ENCODE peak calls at places on chromosomes 13 and 19, in seven cellular contexts. One of them, this sample, is unnamed. For H3K36me3, the result is how much of the 10 kb centered on the place peaks cover.

GRCh38 chr13:78131811-78132210 is 213.2 kb upstream of the EDNRB start:
- DNase-seq in ovary: no peak
- DNase-seq in fibroblast of lung: no peak
- DNase-seq in sigmoid colon: no peak
- DNase-seq in spleen: no peak
- DNase-seq in kidney epithelial cell: no peak
- DNase-seq in pancreas: no peak
- DNase-seq in this sample: no peak

GRCh38 chr13:29339386-29340272 is 255.9 kb downstream of the SLC7A1 start:
- DNase-seq in ovary: no peak
- DNase-seq in fibroblast of lung: no peak
- DNase-seq in sigmoid colon: no peak
- DNase-seq in spleen: no peak
- DNase-seq in kidney epithelial cell: no peak
- DNase-seq in pancreas: peak
- DNase-seq in this sample: no peak

GRCh38 chr19:39411832-39412099 is 703 bp upstream of the PLEKHG2 start:
- DNase-seq in ovary: peak
- DNase-seq in fibroblast of lung: peak
- DNase-seq in sigmoid colon: peak
- DNase-seq in spleen: peak
- DNase-seq in kidney epithelial cell: no peak
- DNase-seq in pancreas: peak
- DNase-seq in this sample: peak

GRCh38 chr19:39122934-39123731 is 2.5 kb upstream of the PAK4 start:
- DNase-seq in ovary: no peak
- DNase-seq in fibroblast of lung: no peak
- DNase-seq in sigmoid colon: no peak
- DNase-seq in spleen: no peak
- DNase-seq in kidney epithelial cell: no peak
- DNase-seq in pancreas: no peak
- DNase-seq in this sample: no peak

GRCh38 chr19:15283141-15283885 is 49.0 kb downstream of the BRD4 start:
- DNase-seq in ovary: no peak
- DNase-seq in fibroblast of lung: peak
- DNase-seq in sigmoid colon: peak
- DNase-seq in spleen: peak
- DNase-seq in kidney epithelial cell: no peak
- DNase-seq in pancreas: no peak
- DNase-seq in this sample: peak

GRCh38 chr13:95880346-95880745 is 172.9 kb downstream of the UGGT2 start:
- DNase-seq in ovary: no peak
- DNase-seq in fibroblast of lung: peak
- DNase-seq in sigmoid colon: no peak
- DNase-seq in spleen: no peak
- DNase-seq in kidney epithelial cell: no peak
- DNase-seq in pancreas: no peak
- DNase-seq in this sample: no peak

GRCh38 chr13:49791214-49791752 is 1.2 kb downstream of the KPNA3 start:
- DNase-seq in ovary: no peak
- DNase-seq in fibroblast of lung: peak
- DNase-seq in sigmoid colon: no peak
- DNase-seq in spleen: no peak
- DNase-seq in kidney epithelial cell: no peak
- DNase-seq in pancreas: no peak
- DNase-seq in this sample: no peak

GRCh38 chr19:38250821-38251563 is 5.2 kb downstream of the PPP1R14A start:
- DNase-seq in ovary: peak
- DNase-seq in fibroblast of lung: no peak
- DNase-seq in sigmoid colon: peak
- DNase-seq in spleen: peak
- DNase-seq in kidney epithelial cell: no peak
- DNase-seq in pancreas: peak
- DNase-seq in this sample: no peak

GRCh38 chr13:23984541-23984940 is 87.2 kb upstream of the C1QTNF9B start:
- DNase-seq in ovary: no peak
- DNase-seq in fibroblast of lung: peak
- DNase-seq in sigmoid colon: no peak
- DNase-seq in spleen: no peak
- DNase-seq in kidney epithelial cell: no peak
- DNase-seq in pancreas: no peak
- DNase-seq in this sample: no peak

GRCh38 chr13:48188640-48189039 is 44.4 kb upstream of the ITM2B start:
- DNase-seq in ovary: no peak
- DNase-seq in fibroblast of lung: no peak
- DNase-seq in sigmoid colon: no peak
- DNase-seq in spleen: no peak
- DNase-seq in kidney epithelial cell: no peak
- DNase-seq in pancreas: no peak
- DNase-seq in this sample: no peak

GRCh38 chr13:94121686-94122085 is 357.8 kb downstream of the DCT start:
- DNase-seq in ovary: no peak
- DNase-seq in fibroblast of lung: peak
- DNase-seq in sigmoid colon: no peak
- DNase-seq in spleen: no peak
- DNase-seq in kidney epithelial cell: peak
- DNase-seq in pancreas: no peak
- DNase-seq in this sample: no peak

GRCh38 chr19:56611288-56611687 is 16.2 kb downstream of the ZNF71 start:
- DNase-seq in ovary: no peak
- DNase-seq in fibroblast of lung: no peak
- DNase-seq in sigmoid colon: no peak
- DNase-seq in spleen: no peak
- DNase-seq in kidney epithelial cell: no peak
- DNase-seq in pancreas: no peak
- DNase-seq in this sample: no peak

GRCh38 chr13:78958019-78958418 is 299.1 kb upstream of the OBI1 start:
- DNase-seq in ovary: no peak
- DNase-seq in fibroblast of lung: no peak
- DNase-seq in sigmoid colon: no peak
- DNase-seq in spleen: no peak
- DNase-seq in kidney epithelial cell: no peak
- DNase-seq in pancreas: no peak
- DNase-seq in this sample: peak

GRCh38 chr13:113791761-113792160 is 32.7 kb downstream of the TMEM255B start:
- DNase-seq in ovary: no peak
- DNase-seq in fibroblast of lung: no peak
- DNase-seq in sigmoid colon: no peak
- DNase-seq in spleen: peak
- DNase-seq in kidney epithelial cell: no peak
- DNase-seq in pancreas: peak
- DNase-seq in this sample: no peak

GRCh38 chr13:38265135-38265497 is 84.5 kb upstream of the UFM1 start:
- DNase-seq in ovary: no peak
- DNase-seq in fibroblast of lung: no peak
- DNase-seq in sigmoid colon: no peak
- DNase-seq in spleen: peak
- DNase-seq in kidney epithelial cell: no peak
- DNase-seq in pancreas: peak
- DNase-seq in this sample: no peak

GRCh38 chr19:31304877-31305312 is 44.3 kb downstream of the TSHZ3 start:
- DNase-seq in ovary: no peak
- DNase-seq in fibroblast of lung: no peak
- DNase-seq in sigmoid colon: peak
- DNase-seq in spleen: no peak
- DNase-seq in kidney epithelial cell: no peak
- DNase-seq in pancreas: no peak
- DNase-seq in this sample: no peak

GRCh38 chr19:41541990-41542584 is 33.9 kb upstream of the CEACAM21 start:
- DNase-seq in ovary: no peak
- DNase-seq in fibroblast of lung: no peak
- DNase-seq in sigmoid colon: peak
- DNase-seq in spleen: peak
- DNase-seq in kidney epithelial cell: no peak
- DNase-seq in pancreas: no peak
- DNase-seq in this sample: peak

GRCh38 chr19:13953021-13953531 is 767 bp downstream of the DCAF15 start:
- DNase-seq in ovary: no peak
- DNase-seq in fibroblast of lung: peak
- DNase-seq in sigmoid colon: peak
- DNase-seq in spleen: no peak
- DNase-seq in kidney epithelial cell: no peak
- DNase-seq in pancreas: no peak
- DNase-seq in this sample: peak

GRCh38 chr19:14053500-14053899 is 8.4 kb downstream of the PALM3 start:
- DNase-seq in ovary: no peak
- DNase-seq in fibroblast of lung: no peak
- DNase-seq in sigmoid colon: no peak
- DNase-seq in spleen: no peak
- DNase-seq in kidney epithelial cell: no peak
- DNase-seq in pancreas: no peak
- DNase-seq in this sample: no peak

GRCh38 chr13:37657134-37657533 is 58.6 kb upstream of the POSTN start:
- DNase-seq in ovary: no peak
- DNase-seq in fibroblast of lung: peak
- DNase-seq in sigmoid colon: no peak
- DNase-seq in spleen: no peak
- DNase-seq in kidney epithelial cell: peak
- DNase-seq in pancreas: no peak
- DNase-seq in this sample: peak

GRCh38 chr19:54430306-54431254 is 15.3 kb downstream of the TTYH1 start:
- DNase-seq in ovary: peak
- DNase-seq in fibroblast of lung: no peak
- DNase-seq in sigmoid colon: no peak
- DNase-seq in spleen: peak
- DNase-seq in kidney epithelial cell: no peak
- DNase-seq in pancreas: peak
- DNase-seq in this sample: no peak

GRCh38 chr19:5150331-5150901 is 181.5 kb downstream of the KDM4B start:
- DNase-seq in ovary: no peak
- DNase-seq in fibroblast of lung: no peak
- DNase-seq in sigmoid colon: no peak
- DNase-seq in spleen: peak
- DNase-seq in kidney epithelial cell: no peak
- DNase-seq in pancreas: peak
- DNase-seq in this sample: no peak

GRCh38 chr13:51687928-51688714 is 103.9 kb downstream of the WDFY2 start:
- DNase-seq in ovary: no peak
- DNase-seq in fibroblast of lung: no peak
- DNase-seq in sigmoid colon: no peak
- DNase-seq in spleen: no peak
- DNase-seq in kidney epithelial cell: no peak
- DNase-seq in pancreas: no peak
- DNase-seq in this sample: no peak

GRCh38 chr13:39676315-39676876 is 20.9 kb downstream of the COG6 start:
- DNase-seq in ovary: no peak
- DNase-seq in fibroblast of lung: peak
- DNase-seq in sigmoid colon: no peak
- DNase-seq in spleen: no peak
- DNase-seq in kidney epithelial cell: no peak
- DNase-seq in pancreas: no peak
- DNase-seq in this sample: no peak

DNA sequence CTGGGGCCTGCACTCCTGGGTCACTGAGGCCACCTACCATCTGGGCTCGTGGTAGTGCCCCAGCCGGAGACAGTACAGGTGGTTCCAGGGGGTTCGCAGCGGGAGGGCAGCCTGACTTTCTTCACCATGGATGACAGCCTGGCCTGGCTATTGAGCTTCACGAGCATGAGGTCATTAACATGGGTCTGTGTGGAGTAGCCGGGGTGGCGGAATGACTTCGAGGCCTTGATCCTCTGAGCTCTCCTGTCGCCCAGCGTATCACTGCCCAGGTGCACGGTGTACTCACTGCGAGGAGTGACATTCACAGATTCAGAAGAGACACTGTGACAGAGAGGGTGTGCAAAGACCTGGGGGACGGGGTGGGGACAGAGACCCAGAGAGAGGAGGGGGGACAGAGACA is 3.5 kb downstream of the KLK7 start:
- DNase-seq in ovary: no peak
- DNase-seq in fibroblast of lung: no peak
- DNase-seq in sigmoid colon: peak
- DNase-seq in spleen: no peak
- DNase-seq in kidney epithelial cell: no peak
- DNase-seq in pancreas: no peak
- DNase-seq in this sample: no peak
- H3K36me3 ChIP-seq in ovary: under half
- H3K36me3 ChIP-seq in fibroblast of lung: under half
- H3K36me3 ChIP-seq in sigmoid colon: under half
- H3K36me3 ChIP-seq in spleen: under half
- H3K36me3 ChIP-seq in kidney epithelial cell: under half
- H3K36me3 ChIP-seq in pancreas: under half
- H3K36me3 ChIP-seq in this sample: under half

DNA sequence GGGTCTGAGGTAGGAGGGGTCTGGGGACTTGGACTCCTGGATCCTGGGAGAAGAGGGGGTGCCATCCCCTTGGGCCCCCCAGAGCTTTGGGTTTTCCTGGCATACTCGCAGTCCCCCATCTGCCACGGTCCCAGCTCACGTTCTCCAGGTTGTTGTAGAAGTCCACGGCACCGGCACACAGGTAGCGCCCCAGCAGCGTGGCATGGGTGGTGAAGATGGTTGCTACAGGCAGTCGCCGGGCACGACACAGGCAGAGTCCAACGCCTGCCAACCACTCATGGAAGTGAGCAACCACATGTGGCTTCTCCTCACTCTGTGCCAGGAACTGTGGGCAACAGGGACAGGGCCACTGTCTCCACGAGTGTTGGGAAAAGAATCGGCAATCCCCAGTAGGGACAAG is 7.4 kb downstream of the GYS1 start:
- DNase-seq in ovary: no peak
- DNase-seq in fibroblast of lung: no peak
- DNase-seq in sigmoid colon: no peak
- DNase-seq in spleen: no peak
- DNase-seq in kidney epithelial cell: no peak
- DNase-seq in pancreas: no peak
- DNase-seq in this sample: no peak
- H3K36me3 ChIP-seq in ovary: under half
- H3K36me3 ChIP-seq in fibroblast of lung: under half
- H3K36me3 ChIP-seq in sigmoid colon: under half
- H3K36me3 ChIP-seq in spleen: under half
- H3K36me3 ChIP-seq in kidney epithelial cell: under half
- H3K36me3 ChIP-seq in pancreas: under half
- H3K36me3 ChIP-seq in this sample: half or more

GRCh38 chr19:618674-619285 is 14.6 kb downstream of the POLRMT start:
- DNase-seq in ovary: no peak
- DNase-seq in fibroblast of lung: no peak
- DNase-seq in sigmoid colon: no peak
- DNase-seq in spleen: no peak
- DNase-seq in kidney epithelial cell: no peak
- DNase-seq in pancreas: peak
- DNase-seq in this sample: no peak
- H3K36me3 ChIP-seq in ovary: under half
- H3K36me3 ChIP-seq in fibroblast of lung: under half
- H3K36me3 ChIP-seq in sigmoid colon: under half
- H3K36me3 ChIP-seq in spleen: half or more
- H3K36me3 ChIP-seq in kidney epithelial cell: under half
- H3K36me3 ChIP-seq in pancreas: under half
- H3K36me3 ChIP-seq in this sample: under half

DNA sequence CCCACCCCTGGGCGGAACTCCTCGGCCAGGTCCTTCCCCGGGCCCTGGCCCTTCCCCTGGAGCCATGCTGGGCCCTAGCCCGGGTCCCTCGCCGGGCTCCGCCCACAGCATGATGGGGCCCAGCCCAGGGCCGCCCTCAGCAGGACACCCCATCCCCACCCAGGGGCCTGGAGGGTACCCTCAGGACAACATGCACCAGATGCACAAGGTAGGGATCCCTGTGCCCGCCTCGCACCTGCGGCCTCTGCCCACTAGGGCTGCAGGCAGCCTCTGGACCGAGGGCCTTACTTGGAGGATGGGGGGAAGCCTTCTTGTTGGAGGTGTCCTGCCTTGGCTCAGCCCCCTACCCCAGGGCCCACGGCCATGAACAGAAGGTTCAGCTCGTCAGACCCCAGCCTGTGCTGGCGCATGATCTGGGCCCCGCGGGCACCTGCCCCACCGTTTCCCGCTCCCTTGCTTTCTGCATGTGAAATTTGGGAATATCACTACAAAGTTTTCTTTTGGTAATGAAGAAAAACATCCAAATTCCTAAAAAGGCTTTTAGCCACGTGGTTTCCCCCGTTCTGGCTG is 23.4 kb downstream of the SMARCA4 start:
- DNase-seq in ovary: no peak
- DNase-seq in fibroblast of lung: no peak
- DNase-seq in sigmoid colon: no peak
- DNase-seq in spleen: no peak
- DNase-seq in kidney epithelial cell: no peak
- DNase-seq in pancreas: no peak
- DNase-seq in this sample: no peak
- H3K36me3 ChIP-seq in ovary: under half
- H3K36me3 ChIP-seq in fibroblast of lung: under half
- H3K36me3 ChIP-seq in sigmoid colon: under half
- H3K36me3 ChIP-seq in spleen: half or more
- H3K36me3 ChIP-seq in kidney epithelial cell: under half
- H3K36me3 ChIP-seq in pancreas: under half
- H3K36me3 ChIP-seq in this sample: half or more

This sample was measured in MG63.